ENCODE peak calls at places on chromosomes 7 and 10, in seven cellular contexts. One of them, this sample, is unnamed.

GRCh38 chr7:41045556-41046123 is 657.2 kb downstream of the INHBA start:
- DNase-seq in fibroblast of lung: no peak
- DNase-seq in endothelial cell of umbilical vein: peak; percentile 18
- DNase-seq in psoas muscle: no peak
- DNase-seq in WERI-Rb-1: no peak
- DNase-seq in cardiac muscle cell: no peak
- DNase-seq in brain microvascular endothelial cell: no peak
- DNase-seq in this sample: no peak

GRCh38 chr10:103676851-103677417 is 178.4 kb downstream of the SH3PXD2A start:
- DNase-seq in fibroblast of lung: peak; percentile 99
- DNase-seq in endothelial cell of umbilical vein: no peak
- DNase-seq in psoas muscle: peak; percentile 73
- DNase-seq in WERI-Rb-1: no peak
- DNase-seq in cardiac muscle cell: peak; percentile 95
- DNase-seq in brain microvascular endothelial cell: peak; percentile 97
- DNase-seq in this sample: peak; percentile 96

GRCh38 chr10:89086801-89087513 is 96.4 kb downstream of the FAS start:
- DNase-seq in fibroblast of lung: peak; percentile 33
- DNase-seq in endothelial cell of umbilical vein: no peak
- DNase-seq in psoas muscle: peak; percentile 79
- DNase-seq in WERI-Rb-1: no peak
- DNase-seq in cardiac muscle cell: peak; percentile 88
- DNase-seq in brain microvascular endothelial cell: peak; percentile 81
- DNase-seq in this sample: peak; percentile 91

GRCh38 chr10:113179966-113180365 is 229.9 kb downstream of the TCF7L2 start:
- DNase-seq in fibroblast of lung: no peak
- DNase-seq in endothelial cell of umbilical vein: no peak
- DNase-seq in psoas muscle: no peak
- DNase-seq in WERI-Rb-1: no peak
- DNase-seq in cardiac muscle cell: no peak
- DNase-seq in brain microvascular endothelial cell: no peak
- DNase-seq in this sample: no peak

GRCh38 chr7:77269360-77270075 is 69.9 kb upstream of the FGL2 start:
- DNase-seq in fibroblast of lung: peak; percentile 40
- DNase-seq in endothelial cell of umbilical vein: no peak
- DNase-seq in psoas muscle: no peak
- DNase-seq in WERI-Rb-1: no peak
- DNase-seq in cardiac muscle cell: peak; percentile 16
- DNase-seq in brain microvascular endothelial cell: no peak
- DNase-seq in this sample: no peak

GRCh38 chr10:119933179-119933578 is 40.6 kb downstream of the SEC23IP start:
- DNase-seq in fibroblast of lung: peak; percentile 21
- DNase-seq in endothelial cell of umbilical vein: peak; percentile 19
- DNase-seq in psoas muscle: no peak
- DNase-seq in WERI-Rb-1: peak; percentile 10
- DNase-seq in cardiac muscle cell: peak; percentile 28
- DNase-seq in brain microvascular endothelial cell: no peak
- DNase-seq in this sample: no peak

GRCh38 chr10:114683162-114683561 is 25.1 kb upstream of the ABLIM1 start:
- DNase-seq in fibroblast of lung: peak; percentile 67
- DNase-seq in endothelial cell of umbilical vein: peak; percentile 67
- DNase-seq in psoas muscle: no peak
- DNase-seq in WERI-Rb-1: no peak
- DNase-seq in cardiac muscle cell: no peak
- DNase-seq in brain microvascular endothelial cell: no peak
- DNase-seq in this sample: no peak

GRCh38 chr7:134865001-134865845 is 85.8 kb downstream of the CALD1 start:
- DNase-seq in fibroblast of lung: peak; percentile 63
- DNase-seq in endothelial cell of umbilical vein: no peak
- DNase-seq in psoas muscle: no peak
- DNase-seq in WERI-Rb-1: no peak
- DNase-seq in cardiac muscle cell: peak; percentile 57
- DNase-seq in brain microvascular endothelial cell: peak; percentile 47
- DNase-seq in this sample: no peak

GRCh38 chr10:124944982-124945381 is 3.1 kb downstream of the ZRANB1 start:
- DNase-seq in fibroblast of lung: peak; percentile 69
- DNase-seq in endothelial cell of umbilical vein: no peak
- DNase-seq in psoas muscle: no peak
- DNase-seq in WERI-Rb-1: no peak
- DNase-seq in cardiac muscle cell: peak; percentile 65
- DNase-seq in brain microvascular endothelial cell: no peak
- DNase-seq in this sample: no peak

GRCh38 chr7:135684134-135684533 is 21.8 kb downstream of the STMP1 start:
- DNase-seq in fibroblast of lung: peak; percentile 65
- DNase-seq in endothelial cell of umbilical vein: no peak
- DNase-seq in psoas muscle: no peak
- DNase-seq in WERI-Rb-1: no peak
- DNase-seq in cardiac muscle cell: peak; percentile 51
- DNase-seq in brain microvascular endothelial cell: peak; percentile 60
- DNase-seq in this sample: no peak

GRCh38 chr7:48102530-48102929 is 13.5 kb downstream of the UPP1 start:
- DNase-seq in fibroblast of lung: no peak
- DNase-seq in endothelial cell of umbilical vein: no peak
- DNase-seq in psoas muscle: no peak
- DNase-seq in WERI-Rb-1: no peak
- DNase-seq in cardiac muscle cell: no peak
- DNase-seq in brain microvascular endothelial cell: no peak
- DNase-seq in this sample: no peak

GRCh38 chr7:129958643-129959479 is 6.1 kb upstream of the UBE2H start:
- DNase-seq in fibroblast of lung: peak; percentile 79
- DNase-seq in endothelial cell of umbilical vein: peak; percentile 98
- DNase-seq in psoas muscle: peak; percentile 60
- DNase-seq in WERI-Rb-1: peak; percentile 40
- DNase-seq in cardiac muscle cell: peak; percentile 81
- DNase-seq in brain microvascular endothelial cell: peak; percentile 89
- DNase-seq in this sample: peak; percentile 33

DNA sequence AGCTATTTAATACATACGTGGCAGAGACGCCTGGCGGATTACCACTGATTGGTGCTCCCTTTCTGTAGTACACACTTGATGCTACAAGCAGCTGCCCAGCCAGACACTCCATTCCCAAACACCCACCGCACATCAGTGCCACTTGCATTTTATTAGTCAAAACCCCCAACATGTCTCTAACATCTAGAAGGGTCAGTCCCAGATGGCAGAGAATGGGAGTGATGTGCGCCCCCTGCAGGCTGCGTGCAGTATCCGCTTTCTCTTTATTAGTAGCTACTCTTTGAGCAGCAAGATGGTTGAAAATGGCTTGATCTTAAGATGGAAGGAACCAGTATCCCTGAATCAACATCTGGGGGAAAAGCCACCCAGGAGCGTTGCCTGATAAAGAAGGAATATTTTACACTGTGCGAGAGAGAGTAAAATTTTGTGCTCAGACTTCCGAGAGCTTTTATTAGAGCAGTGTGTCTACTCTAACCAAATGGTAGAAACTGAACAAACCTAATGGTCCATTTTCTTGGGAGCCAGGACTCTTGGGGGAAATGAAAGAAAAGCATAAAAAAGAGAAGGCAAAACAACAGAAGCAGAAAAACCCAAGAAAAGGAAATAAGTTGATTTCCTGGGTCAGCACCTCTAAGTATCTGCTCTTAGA is 78.3 kb downstream of the ST8SIA6 start:
- DNase-seq in fibroblast of lung: no peak
- DNase-seq in endothelial cell of umbilical vein: peak; percentile 2
- DNase-seq in psoas muscle: no peak
- DNase-seq in WERI-Rb-1: peak; percentile 14
- DNase-seq in cardiac muscle cell: peak; percentile 15
- DNase-seq in brain microvascular endothelial cell: peak; percentile 16
- DNase-seq in this sample: no peak
- TF ChIP-seq CTCF in fibroblast of lung: peak; percentile 46
- TF ChIP-seq CTCF in endothelial cell of umbilical vein: peak; percentile 41
- TF ChIP-seq CTCF in psoas muscle: no peak
- TF ChIP-seq CTCF in WERI-Rb-1: peak; percentile 45
- TF ChIP-seq CTCF in cardiac muscle cell: peak; percentile 52
- TF ChIP-seq CTCF in brain microvascular endothelial cell: peak; percentile 79
- TF ChIP-seq CTCF in this sample: peak; percentile 47

GRCh38 chr7:141441837-141442627 is 109.2 kb upstream of the AGK start:
- DNase-seq in fibroblast of lung: no peak
- DNase-seq in endothelial cell of umbilical vein: no peak
- DNase-seq in psoas muscle: no peak
- DNase-seq in WERI-Rb-1: no peak
- DNase-seq in cardiac muscle cell: no peak
- DNase-seq in brain microvascular endothelial cell: no peak
- DNase-seq in this sample: no peak
- H3K4me3 ChIP-seq in fibroblast of lung: no peak overlapping the region
- H3K4me3 ChIP-seq in endothelial cell of umbilical vein: no peak overlapping the region
- H3K4me3 ChIP-seq in psoas muscle: no peak overlapping the region
- H3K4me3 ChIP-seq in WERI-Rb-1: no peak overlapping the region
- H3K4me3 ChIP-seq in cardiac muscle cell: no peak overlapping the region
- H3K4me3 ChIP-seq in brain microvascular endothelial cell: no peak overlapping the region
- H3K4me3 ChIP-seq in this sample: no peak overlapping the region

DNA sequence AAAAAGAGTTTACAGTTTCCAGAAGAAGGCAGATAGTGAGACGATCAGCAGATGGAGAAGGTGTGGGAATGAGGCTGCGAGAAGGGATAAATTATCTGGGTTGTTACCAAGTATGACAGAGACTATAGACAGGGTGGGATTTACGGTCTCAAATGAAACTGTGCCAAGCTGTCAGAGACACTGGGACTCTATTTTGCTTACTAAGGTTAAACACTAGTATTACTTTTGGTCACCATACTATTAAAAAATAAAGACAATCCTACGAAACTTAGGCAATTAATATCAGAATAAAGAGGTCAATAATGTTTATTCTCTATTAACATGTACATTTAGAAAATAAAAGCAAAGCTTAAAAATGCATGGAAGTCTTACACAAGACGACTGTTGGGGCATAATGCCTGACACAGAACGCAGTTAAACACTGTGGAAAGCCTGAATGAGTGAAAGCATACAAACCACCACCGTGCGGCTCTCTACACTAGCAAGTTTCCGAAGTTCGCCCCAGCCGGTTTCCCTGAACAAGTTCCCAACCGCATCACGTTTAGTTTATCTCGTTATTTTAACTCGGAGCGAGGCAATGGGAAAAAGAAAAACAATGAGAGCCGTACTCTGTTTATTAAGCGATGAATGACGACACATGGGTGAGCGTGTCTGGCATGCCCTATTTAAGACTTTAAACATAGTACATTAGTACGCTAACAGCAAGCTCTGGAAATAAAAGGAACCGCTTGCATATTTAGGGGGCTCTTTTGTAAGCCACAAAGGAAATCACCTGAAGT is 911 bp upstream of the CC2D2B start:
- DNase-seq in fibroblast of lung: peak; percentile 65
- DNase-seq in endothelial cell of umbilical vein: peak; percentile 78
- DNase-seq in psoas muscle: peak; percentile 22
- DNase-seq in WERI-Rb-1: peak; percentile 54
- DNase-seq in cardiac muscle cell: peak; percentile 79
- DNase-seq in brain microvascular endothelial cell: peak; percentile 68
- DNase-seq in this sample: no peak
- TF ChIP-seq CTCF in fibroblast of lung: peak; percentile 16
- TF ChIP-seq CTCF in endothelial cell of umbilical vein: peak; percentile 28
- TF ChIP-seq CTCF in psoas muscle: no peak
- TF ChIP-seq CTCF in WERI-Rb-1: peak; percentile 41
- TF ChIP-seq CTCF in cardiac muscle cell: peak; percentile 30
- TF ChIP-seq CTCF in brain microvascular endothelial cell: peak; percentile 52
- TF ChIP-seq CTCF in this sample: peak; percentile 8

GRCh38 chr7:68564741-68565140 is 1033.5 kb upstream of the AUTS2 start:
- DNase-seq in fibroblast of lung: peak; percentile 60
- DNase-seq in endothelial cell of umbilical vein: no peak
- DNase-seq in psoas muscle: no peak
- DNase-seq in WERI-Rb-1: no peak
- DNase-seq in cardiac muscle cell: no peak
- DNase-seq in brain microvascular endothelial cell: no peak
- DNase-seq in this sample: no peak
- H3K4me3 ChIP-seq in fibroblast of lung: no peak overlapping the region
- H3K4me3 ChIP-seq in endothelial cell of umbilical vein: no peak overlapping the region
- H3K4me3 ChIP-seq in psoas muscle: no peak overlapping the region
- H3K4me3 ChIP-seq in WERI-Rb-1: no peak overlapping the region
- H3K4me3 ChIP-seq in cardiac muscle cell: no peak overlapping the region
- H3K4me3 ChIP-seq in brain microvascular endothelial cell: no peak overlapping the region
- H3K4me3 ChIP-seq in this sample: no peak overlapping the region

This sample was measured in AG04449.